ENCODE peak calls at places on chromosomes 16 and 17, in four cellular contexts. F is fibroblast of lung, M is AG08395, X is NCI-H82. Y is an unnamed sample.

GRCh38 chr17:74833501-74834361 is 26.0 kb downstream of the GRIN2C start:
- DNase-seq in F (no peak), M (peak), X (no peak), Y (no peak)

GRCh38 chr17:17018612-17019429 is 23.4 kb upstream of the MPRIP start:
- DNase-seq in F (no peak), X (no peak), M (no peak), Y (no peak)

GRCh38 chr17:4852504-4853075 is 19.4 kb downstream of the MINK1 start:
- DNase-seq in M (peak), F (peak), X (peak), Y (peak)

GRCh38 chr16:65909310-65910050 is 457.0 kb upstream of the CDH5 start:
- DNase-seq in F (no peak), X (no peak), M (no peak), Y (peak)

GRCh38 chr16:17278988-17279387 is 191.8 kb downstream of the XYLT1 start:
- DNase-seq in M (no peak), X (no peak), F (no peak), Y (no peak)

GRCh38 chr16:3254309-3254708 is 2.1 kb downstream of the MEFV start:
- DNase-seq in F (no peak), M (no peak), X (no peak), Y (no peak)

GRCh38 chr17:28841901-28842281 is 699 bp downstream of the FAM222B start:
- DNase-seq in F (no peak), X (no peak), M (no peak), Y (no peak)

GRCh38 chr17:73316919-73317505 is 5.2 kb upstream of the CDC42EP4 start:
- DNase-seq in F (peak), X (no peak), M (no peak), Y (peak)

GRCh38 chr17:76432712-76433336 is 20.1 kb downstream of the UBE2O start:
- DNase-seq in M (no peak), X (peak), F (no peak), Y (no peak)

GRCh38 chr17:72530409-72530808 is 409.6 kb downstream of the SOX9 start:
- DNase-seq in X (no peak), M (no peak), F (no peak), Y (no peak)

GRCh38 chr16:1932050-1933028 is 10.7 kb downstream of the MSRB1 start:
- DNase-seq in M (no peak), F (peak), X (peak), Y (no peak)

GRCh38 chr16:27222499-27223225 is 19.3 kb downstream of the KDM8 start:
- DNase-seq in F (peak), X (peak), M (peak), Y (peak)

GRCh38 chr16:84358601-84359295 is 9.6 kb upstream of the ATP2C2 start:
- DNase-seq in X (no peak), F (no peak), M (no peak), Y (no peak)

GRCh38 chr17:30398328-30399041 is 19.8 kb downstream of the CPD start:
- DNase-seq in M (no peak), F (no peak), X (no peak), Y (no peak)

GRCh38 chr16:23768581-23768980 is 13.8 kb downstream of the CHP2 start:
- DNase-seq in M (no peak), X (no peak), F (no peak), Y (no peak)

GRCh38 chr17:42488032-42488431 is 29.4 kb downstream of the ATP6V0A1 start:
- DNase-seq in M (no peak), X (no peak), F (no peak), Y (no peak)

GRCh38 chr16:57970971-57971370 is at the start of gene CNGB1:
- DNase-seq in F (no peak), X (peak), M (no peak), Y (no peak)

GRCh38 chr16:73215482-73216377 is 167.8 kb upstream of the ZFHX3 start:
- DNase-seq in M (peak), F (no peak), X (no peak), Y (no peak)

GRCh38 chr17:60127068-60128064 is 22.4 kb upstream of the CA4 start:
- DNase-seq in M (no peak), X (no peak), F (no peak), Y (no peak)

GRCh38 chr17:3037259-3037658 is 26.1 kb downstream of the OR1D5 start:
- DNase-seq in M (no peak), F (no peak), X (no peak), Y (no peak)

GRCh38 chr17:72107100-72107499 is 13.7 kb upstream of the SOX9 start:
- DNase-seq in M (no peak), F (no peak), X (no peak), Y (no peak)

GRCh38 chr17:30550512-30551273 is 73.5 kb downstream of the GOSR1 start:
- DNase-seq in F (peak), M (peak), X (peak), Y (peak)

GRCh38 chr17:13320046-13320785 is 281.5 kb downstream of the HS3ST3A1 start:
- DNase-seq in X (no peak), M (no peak), F (no peak), Y (peak)

GRCh38 chr16:5770118-5770517 is 672.5 kb upstream of the EEF2KMT start:
- DNase-seq in F (no peak), X (no peak), M (no peak), Y (no peak)

GRCh38 chr17:2071421-2072281 is 16.7 kb downstream of the HIC1 start:
- DNase-seq in F (peak), X (no peak), M (no peak), Y (no peak)

GRCh38 chr17:43814714-43815113 is 18.2 kb downstream of the MPP3 start:
- DNase-seq in M (peak), X (no peak), F (peak), Y (peak)

GRCh38 chr17:40203131-40203530 is 16.0 kb upstream of the WIPF2 start:
- DNase-seq in X (no peak), M (no peak), F (no peak), Y (no peak)

GRCh38 chr17:78828470-78829185 is 12.0 kb downstream of the USP36 start:
- DNase-seq in M (peak), X (peak), F (peak), Y (peak)

GRCh38 chr16:81316176-81316496 is 1.4 kb downstream of the GAN start:
- DNase-seq in X (no peak), M (no peak), F (no peak), Y (no peak)

GRCh38 chr17:37148171-37148570 is 199.4 kb downstream of the AATF start:
- DNase-seq in M (no peak), X (no peak), F (peak), Y (peak)

GRCh38 chr16:48511071-48511540 is 98.9 kb downstream of the N4BP1 start:
- DNase-seq in F (peak), X (no peak), M (peak), Y (peak)

GRCh38 chr17:65035704-65036103 is 20.8 kb downstream of the GNA13 start:
- DNase-seq in F (no peak), M (no peak), X (no peak), Y (no peak)

GRCh38 chr17:263773-264172 is 82.3 kb upstream of the DOC2B start:
- DNase-seq in F (no peak), M (no peak), X (no peak), Y (no peak)

GRCh38 chr16:3652373-3653037 is 2.0 kb upstream of the DNASE1 start:
- DNase-seq in X (no peak), F (no peak), M (no peak), Y (no peak)

GRCh38 chr17:45307290-45308015 is 9.4 kb downstream of the MAP3K14 start:
- DNase-seq in F (peak), M (peak), X (no peak), Y (peak)

Y was measured in fibroblast of the aortic adventitia.